ENCODE peak calls at places on chromosome 21, in seven cellular contexts. One of them, this sample, is unnamed.

GRCh38 chr21:38351961-38352521 is 95.2 kb downstream of the KCNJ15 start:
- DNase-seq in left lung: no peak
- DNase-seq in sigmoid colon: no peak
- DNase-seq in mesothelial cell of epicardium: no peak
- DNase-seq in activated B cell treated with CpG ODN at 0.5 μM for 24 hours: no peak
- DNase-seq in AG09319: peak
- DNase-seq in GM06990: no peak
- DNase-seq in this sample: no peak

GRCh38 chr21:25881524-25882376 is 147.0 kb downstream of the GABPA start:
- DNase-seq in activated B cell treated with CpG ODN at 0.5 μM for 24 hours: peak
- DNase-seq in sigmoid colon: peak
- DNase-seq in GM06990: peak
- DNase-seq in AG09319: peak
- DNase-seq in left lung: peak
- DNase-seq in mesothelial cell of epicardium: peak
- DNase-seq in this sample: no peak

GRCh38 chr21:14863745-14864210 is 201.0 kb downstream of the NRIP1 start:
- DNase-seq in sigmoid colon: no peak
- DNase-seq in GM06990: no peak
- DNase-seq in mesothelial cell of epicardium: no peak
- DNase-seq in AG09319: no peak
- DNase-seq in activated B cell treated with CpG ODN at 0.5 μM for 24 hours: no peak
- DNase-seq in left lung: no peak
- DNase-seq in this sample: no peak

GRCh38 chr21:15141236-15141970 is 76.6 kb upstream of the NRIP1 start:
- DNase-seq in AG09319: no peak
- DNase-seq in mesothelial cell of epicardium: no peak
- DNase-seq in sigmoid colon: no peak
- DNase-seq in activated B cell treated with CpG ODN at 0.5 μM for 24 hours: no peak
- DNase-seq in GM06990: no peak
- DNase-seq in left lung: no peak
- DNase-seq in this sample: no peak

GRCh38 chr21:26449161-26449560 is 123.9 kb downstream of the CYYR1 start:
- DNase-seq in AG09319: no peak
- DNase-seq in mesothelial cell of epicardium: no peak
- DNase-seq in activated B cell treated with CpG ODN at 0.5 μM for 24 hours: no peak
- DNase-seq in GM06990: no peak
- DNase-seq in left lung: no peak
- DNase-seq in sigmoid colon: no peak
- DNase-seq in this sample: no peak

GRCh38 chr21:31945116-31945515 is 72.3 kb downstream of the HUNK start:
- DNase-seq in AG09319: no peak
- DNase-seq in mesothelial cell of epicardium: no peak
- DNase-seq in sigmoid colon: no peak
- DNase-seq in GM06990: no peak
- DNase-seq in activated B cell treated with CpG ODN at 0.5 μM for 24 hours: no peak
- DNase-seq in left lung: no peak
- DNase-seq in this sample: no peak

GRCh38 chr21:30882907-30883597 is 1.7 kb upstream of the KRTAP11-1 start:
- DNase-seq in GM06990: no peak
- DNase-seq in AG09319: no peak
- DNase-seq in sigmoid colon: no peak
- DNase-seq in activated B cell treated with CpG ODN at 0.5 μM for 24 hours: no peak
- DNase-seq in mesothelial cell of epicardium: no peak
- DNase-seq in left lung: no peak
- DNase-seq in this sample: no peak

GRCh38 chr21:16193758-16194606 is 464.2 kb downstream of the USP25 start:
- DNase-seq in AG09319: peak
- DNase-seq in GM06990: peak
- DNase-seq in left lung: peak
- DNase-seq in activated B cell treated with CpG ODN at 0.5 μM for 24 hours: no peak
- DNase-seq in mesothelial cell of epicardium: peak
- DNase-seq in sigmoid colon: peak
- DNase-seq in this sample: no peak

GRCh38 chr21:38913120-38913975 is 107.6 kb downstream of the ETS2 start:
- DNase-seq in left lung: peak
- DNase-seq in activated B cell treated with CpG ODN at 0.5 μM for 24 hours: no peak
- DNase-seq in GM06990: peak
- DNase-seq in AG09319: no peak
- DNase-seq in mesothelial cell of epicardium: peak
- DNase-seq in sigmoid colon: peak
- DNase-seq in this sample: no peak

GRCh38 chr21:40158356-40158755 is 291.1 kb downstream of the PCP4 start:
- DNase-seq in activated B cell treated with CpG ODN at 0.5 μM for 24 hours: no peak
- DNase-seq in GM06990: no peak
- DNase-seq in left lung: no peak
- DNase-seq in sigmoid colon: no peak
- DNase-seq in AG09319: no peak
- DNase-seq in mesothelial cell of epicardium: no peak
- DNase-seq in this sample: no peak

GRCh38 chr21:42941696-42942085 is 16.3 kb upstream of the ERVH48-1 start:
- DNase-seq in mesothelial cell of epicardium: no peak
- DNase-seq in GM06990: no peak
- DNase-seq in AG09319: no peak
- DNase-seq in sigmoid colon: peak
- DNase-seq in left lung: no peak
- DNase-seq in activated B cell treated with CpG ODN at 0.5 μM for 24 hours: no peak
- DNase-seq in this sample: no peak

GRCh38 chr21:42705346-42705745 is 51.9 kb downstream of the PDE9A start:
- DNase-seq in activated B cell treated with CpG ODN at 0.5 μM for 24 hours: no peak
- DNase-seq in AG09319: no peak
- DNase-seq in sigmoid colon: peak
- DNase-seq in left lung: no peak
- DNase-seq in mesothelial cell of epicardium: no peak
- DNase-seq in GM06990: no peak
- DNase-seq in this sample: no peak

GRCh38 chr21:16315223-16315622 is 585.4 kb downstream of the USP25 start:
- DNase-seq in sigmoid colon: no peak
- DNase-seq in AG09319: no peak
- DNase-seq in activated B cell treated with CpG ODN at 0.5 μM for 24 hours: no peak
- DNase-seq in mesothelial cell of epicardium: no peak
- DNase-seq in left lung: no peak
- DNase-seq in GM06990: no peak
- DNase-seq in this sample: no peak

GRCh38 chr21:14554948-14555347 is 8.8 kb upstream of the SAMSN1 start:
- DNase-seq in activated B cell treated with CpG ODN at 0.5 μM for 24 hours: no peak
- DNase-seq in sigmoid colon: no peak
- DNase-seq in AG09319: no peak
- DNase-seq in GM06990: no peak
- DNase-seq in left lung: no peak
- DNase-seq in mesothelial cell of epicardium: no peak
- DNase-seq in this sample: no peak

GRCh38 chr21:29343517-29343916 is 44.8 kb downstream of the BACH1 start:
- DNase-seq in AG09319: peak
- DNase-seq in mesothelial cell of epicardium: no peak
- DNase-seq in GM06990: no peak
- DNase-seq in activated B cell treated with CpG ODN at 0.5 μM for 24 hours: no peak
- DNase-seq in sigmoid colon: no peak
- DNase-seq in left lung: no peak
- DNase-seq in this sample: no peak

GRCh38 chr21:43188712-43189151 is 19.9 kb downstream of the CRYAA start:
- DNase-seq in left lung: no peak
- DNase-seq in GM06990: no peak
- DNase-seq in mesothelial cell of epicardium: peak
- DNase-seq in AG09319: no peak
- DNase-seq in sigmoid colon: peak
- DNase-seq in activated B cell treated with CpG ODN at 0.5 μM for 24 hours: no peak
- DNase-seq in this sample: no peak

GRCh38 chr21:26570203-26570602 is 2.9 kb downstream of the CYYR1 start:
- DNase-seq in AG09319: no peak
- DNase-seq in mesothelial cell of epicardium: no peak
- DNase-seq in left lung: no peak
- DNase-seq in GM06990: no peak
- DNase-seq in activated B cell treated with CpG ODN at 0.5 μM for 24 hours: no peak
- DNase-seq in sigmoid colon: no peak
- DNase-seq in this sample: no peak

DNA sequence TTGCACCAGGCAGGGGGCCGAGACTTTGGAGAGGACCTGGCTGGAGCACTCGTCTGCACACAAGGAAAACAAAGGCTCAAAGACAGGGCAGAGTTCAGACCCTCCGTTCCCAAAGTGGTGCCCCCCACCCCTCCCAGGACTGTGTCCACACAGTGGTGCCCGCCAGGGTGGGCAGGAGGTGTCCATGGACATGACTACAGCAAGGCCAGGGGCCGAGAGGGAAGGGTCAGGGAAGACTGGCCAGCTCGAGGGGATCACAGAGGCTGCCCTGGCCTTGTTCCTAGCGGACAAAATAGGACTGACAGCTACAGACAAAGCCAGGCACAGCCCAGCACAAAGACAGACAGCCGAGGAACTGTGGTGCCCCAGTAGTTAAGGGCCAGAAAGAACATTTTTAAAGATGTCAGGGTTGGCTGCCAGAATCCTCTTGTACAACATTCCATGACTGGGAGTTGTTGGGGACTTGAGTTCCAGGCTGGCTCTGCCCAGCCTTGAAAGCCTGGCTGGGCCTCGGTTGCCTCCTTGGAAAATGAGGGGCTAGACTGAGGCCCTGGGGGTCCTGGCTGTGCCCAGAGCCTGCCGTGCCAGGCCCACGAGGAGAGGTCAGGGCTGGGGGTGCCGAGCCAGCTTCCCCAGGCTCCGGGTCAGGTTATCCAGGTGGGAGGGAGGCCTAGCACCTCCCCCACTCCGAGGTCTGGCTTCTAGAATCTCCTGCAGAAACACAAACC is 63.7 kb downstream of the SLX9 start:
- DNase-seq in mesothelial cell of epicardium: no peak
- DNase-seq in AG09319: no peak
- DNase-seq in activated B cell treated with CpG ODN at 0.5 μM for 24 hours: no peak
- DNase-seq in left lung: peak
- DNase-seq in GM06990: no peak
- DNase-seq in sigmoid colon: peak
- DNase-seq in this sample: peak
- TF ChIP-seq CTCF in mesothelial cell of epicardium: no peak
- TF ChIP-seq CTCF in AG09319: no peak
- TF ChIP-seq CTCF in activated B cell treated with CpG ODN at 0.5 μM for 24 hours: no peak
- TF ChIP-seq CTCF in left lung: no peak
- TF ChIP-seq CTCF in GM06990: no peak
- TF ChIP-seq CTCF in sigmoid colon: peak
- TF ChIP-seq CTCF in this sample: no peak

GRCh38 chr21:24850121-24850520 is 757.2 kb downstream of the MRPL39 start:
- DNase-seq in sigmoid colon: no peak
- DNase-seq in mesothelial cell of epicardium: no peak
- DNase-seq in GM06990: no peak
- DNase-seq in AG09319: no peak
- DNase-seq in activated B cell treated with CpG ODN at 0.5 μM for 24 hours: no peak
- DNase-seq in left lung: no peak
- DNase-seq in this sample: no peak

GRCh38 chr21:24840287-24840686 is 767.0 kb downstream of the MRPL39 start:
- DNase-seq in left lung: peak
- DNase-seq in AG09319: no peak
- DNase-seq in mesothelial cell of epicardium: no peak
- DNase-seq in activated B cell treated with CpG ODN at 0.5 μM for 24 hours: no peak
- DNase-seq in sigmoid colon: no peak
- DNase-seq in GM06990: peak
- DNase-seq in this sample: no peak

GRCh38 chr21:24844672-24845071 is 762.6 kb downstream of the MRPL39 start:
- DNase-seq in mesothelial cell of epicardium: no peak
- DNase-seq in sigmoid colon: no peak
- DNase-seq in GM06990: no peak
- DNase-seq in AG09319: no peak
- DNase-seq in activated B cell treated with CpG ODN at 0.5 μM for 24 hours: no peak
- DNase-seq in left lung: no peak
- DNase-seq in this sample: no peak
- TF ChIP-seq CTCF in mesothelial cell of epicardium: no peak
- TF ChIP-seq CTCF in sigmoid colon: no peak
- TF ChIP-seq CTCF in GM06990: no peak
- TF ChIP-seq CTCF in AG09319: no peak
- TF ChIP-seq CTCF in activated B cell treated with CpG ODN at 0.5 μM for 24 hours: no peak
- TF ChIP-seq CTCF in left lung: no peak
- TF ChIP-seq CTCF in this sample: no peak

DNA sequence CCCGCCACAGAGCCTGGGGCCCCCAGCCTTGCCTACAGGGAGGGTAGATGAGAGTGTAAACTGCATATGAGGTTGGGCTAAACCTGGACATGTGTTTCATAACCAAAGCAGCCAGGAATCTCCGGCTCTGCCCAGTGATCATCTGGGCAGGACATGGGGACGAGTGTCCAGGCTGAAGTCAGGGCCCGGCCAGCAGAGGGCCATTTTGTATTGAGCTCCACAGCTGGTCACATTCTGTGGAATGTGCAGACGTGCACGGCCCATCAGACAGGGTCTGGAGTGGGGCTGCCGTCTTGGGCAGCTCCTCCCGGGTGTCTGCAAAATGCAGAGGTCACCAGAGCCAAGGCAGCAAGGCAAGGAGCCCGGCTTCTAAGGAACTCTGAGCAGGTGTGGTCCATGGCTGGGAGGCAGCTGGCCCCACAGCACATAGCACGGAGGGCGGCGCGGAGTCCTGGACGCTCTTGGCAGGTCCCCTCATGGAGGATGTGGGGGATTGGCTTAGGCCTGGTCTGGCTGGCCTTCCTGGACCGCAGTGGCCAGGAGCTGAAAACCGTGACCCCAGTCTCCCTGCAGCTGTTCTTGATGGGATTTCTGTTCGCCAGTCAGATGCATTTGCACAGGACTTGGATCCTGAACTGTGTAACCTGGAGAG is 6.3 kb downstream of the LRRC3 start:
- DNase-seq in left lung: peak
- DNase-seq in sigmoid colon: peak
- DNase-seq in AG09319: no peak
- DNase-seq in GM06990: no peak
- DNase-seq in mesothelial cell of epicardium: peak
- DNase-seq in activated B cell treated with CpG ODN at 0.5 μM for 24 hours: no peak
- DNase-seq in this sample: no peak
- TF ChIP-seq CTCF in left lung: no peak
- TF ChIP-seq CTCF in sigmoid colon: no peak
- TF ChIP-seq CTCF in AG09319: no peak
- TF ChIP-seq CTCF in GM06990: no peak
- TF ChIP-seq CTCF in mesothelial cell of epicardium: no peak
- TF ChIP-seq CTCF in activated B cell treated with CpG ODN at 0.5 μM for 24 hours: no peak
- TF ChIP-seq CTCF in this sample: peak

DNA sequence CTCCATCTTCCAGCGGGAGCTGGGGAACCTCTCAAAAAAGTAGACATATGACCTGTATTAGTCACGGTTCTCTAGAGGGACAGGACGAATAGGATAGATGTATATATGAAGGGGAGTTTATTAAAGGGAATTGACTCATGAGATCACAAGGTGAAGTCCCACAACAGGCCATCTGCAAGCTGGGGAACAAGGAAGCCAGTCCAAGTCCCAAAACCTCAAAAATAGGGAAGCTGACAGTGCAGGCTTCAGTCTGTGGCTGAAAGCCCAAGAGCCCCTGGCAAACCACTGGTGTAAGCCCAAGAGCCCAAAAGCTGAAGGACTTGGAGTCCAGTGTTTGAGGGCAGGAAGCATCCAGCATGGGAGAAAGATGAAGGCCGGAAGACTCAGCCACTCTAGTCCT is 19.5 kb downstream of the OLIG1 start:
- DNase-seq in mesothelial cell of epicardium: no peak
- DNase-seq in AG09319: no peak
- DNase-seq in GM06990: no peak
- DNase-seq in left lung: no peak
- DNase-seq in activated B cell treated with CpG ODN at 0.5 μM for 24 hours: no peak
- DNase-seq in sigmoid colon: no peak
- DNase-seq in this sample: no peak
- TF ChIP-seq CTCF in mesothelial cell of epicardium: no peak
- TF ChIP-seq CTCF in AG09319: no peak
- TF ChIP-seq CTCF in GM06990: no peak
- TF ChIP-seq CTCF in left lung: no peak
- TF ChIP-seq CTCF in activated B cell treated with CpG ODN at 0.5 μM for 24 hours: no peak
- TF ChIP-seq CTCF in sigmoid colon: no peak
- TF ChIP-seq CTCF in this sample: no peak